ENCODE peak calls at places on chromosomes 11 and 22, in seven cellular contexts. One of them, this sample, is unnamed.

GRCh38 chr11:111460752-111461305 is 51.4 kb downstream of the BTG4 start:
- DNase-seq in suprapubic skin: no peak
- DNase-seq in erythroblast: no peak
- DNase-seq in thyroid gland: no peak
- DNase-seq in stomach: no peak
- DNase-seq in Peyer's patch: no peak
- DNase-seq in heart left ventricle: no peak
- DNase-seq in this sample: no peak

GRCh38 chr11:59668188-59668949 is 468 bp downstream of the PATL1 start:
- DNase-seq in heart left ventricle: peak; percentile 71
- DNase-seq in suprapubic skin: peak; percentile 88
- DNase-seq in Peyer's patch: no peak
- DNase-seq in stomach: peak; percentile 31
- DNase-seq in erythroblast: peak; percentile 84
- DNase-seq in thyroid gland: peak; percentile 30
- DNase-seq in this sample: peak; percentile 30

GRCh38 chr11:72085836-72086475 is 5.3 kb downstream of the LRRC51 start:
- DNase-seq in stomach: no peak
- DNase-seq in erythroblast: no peak
- DNase-seq in Peyer's patch: no peak
- DNase-seq in thyroid gland: no peak
- DNase-seq in suprapubic skin: no peak
- DNase-seq in heart left ventricle: no peak
- DNase-seq in this sample: no peak

GRCh38 chr22:36149464-36149863 is 11.1 kb downstream of the APOL3 start:
- DNase-seq in heart left ventricle: no peak
- DNase-seq in stomach: no peak
- DNase-seq in thyroid gland: no peak
- DNase-seq in Peyer's patch: no peak
- DNase-seq in erythroblast: peak; percentile 64
- DNase-seq in suprapubic skin: no peak
- DNase-seq in this sample: no peak

GRCh38 chr11:111408789-111409727 is 30.0 kb upstream of the POU2AF1 start:
- DNase-seq in thyroid gland: no peak
- DNase-seq in stomach: no peak
- DNase-seq in suprapubic skin: no peak
- DNase-seq in Peyer's patch: no peak
- DNase-seq in heart left ventricle: no peak
- DNase-seq in erythroblast: no peak
- DNase-seq in this sample: no peak

GRCh38 chr11:9850224-9850895 is 186.5 kb downstream of the SWAP70 start:
- DNase-seq in heart left ventricle: no peak
- DNase-seq in thyroid gland: no peak
- DNase-seq in erythroblast: no peak
- DNase-seq in stomach: no peak
- DNase-seq in Peyer's patch: no peak
- DNase-seq in suprapubic skin: no peak
- DNase-seq in this sample: no peak

GRCh38 chr22:46663001-46663400 is 42.8 kb downstream of the GRAMD4 start:
- DNase-seq in thyroid gland: no peak
- DNase-seq in suprapubic skin: no peak
- DNase-seq in erythroblast: no peak
- DNase-seq in stomach: no peak
- DNase-seq in Peyer's patch: no peak
- DNase-seq in heart left ventricle: no peak
- DNase-seq in this sample: no peak

GRCh38 chr11:91219501-91219900 is 996.7 kb upstream of the CHORDC1 start:
- DNase-seq in suprapubic skin: no peak
- DNase-seq in stomach: no peak
- DNase-seq in thyroid gland: no peak
- DNase-seq in erythroblast: no peak
- DNase-seq in Peyer's patch: no peak
- DNase-seq in heart left ventricle: no peak
- DNase-seq in this sample: no peak

GRCh38 chr11:6124245-6124644 is 16.8 kb downstream of the OR56B4 start:
- DNase-seq in stomach: no peak
- DNase-seq in Peyer's patch: no peak
- DNase-seq in thyroid gland: no peak
- DNase-seq in suprapubic skin: no peak
- DNase-seq in erythroblast: no peak
- DNase-seq in heart left ventricle: no peak
- DNase-seq in this sample: no peak

GRCh38 chr11:36455658-36456111 is 54.4 kb downstream of the TRAF6 start:
- DNase-seq in erythroblast: no peak
- DNase-seq in stomach: peak; percentile 36
- DNase-seq in heart left ventricle: peak; percentile 92
- DNase-seq in suprapubic skin: peak; percentile 85
- DNase-seq in Peyer's patch: no peak
- DNase-seq in thyroid gland: peak; percentile 22
- DNase-seq in this sample: peak; percentile 81

GRCh38 chr11:63099555-63099954 is 44.5 kb downstream of the SLC22A24 start:
- DNase-seq in thyroid gland: no peak
- DNase-seq in erythroblast: peak; percentile 3
- DNase-seq in Peyer's patch: no peak
- DNase-seq in stomach: no peak
- DNase-seq in heart left ventricle: no peak
- DNase-seq in suprapubic skin: no peak
- DNase-seq in this sample: no peak

GRCh38 chr11:110174645-110175310 is 81.6 kb downstream of the ZC3H12C start:
- DNase-seq in suprapubic skin: no peak
- DNase-seq in heart left ventricle: no peak
- DNase-seq in erythroblast: no peak
- DNase-seq in stomach: no peak
- DNase-seq in thyroid gland: peak; percentile 70
- DNase-seq in Peyer's patch: no peak
- DNase-seq in this sample: no peak

GRCh38 chr22:20127869-20128618 is 3.6 kb upstream of the ZDHHC8 start:
- DNase-seq in thyroid gland: no peak
- DNase-seq in erythroblast: no peak
- DNase-seq in Peyer's patch: no peak
- DNase-seq in suprapubic skin: no peak
- DNase-seq in heart left ventricle: no peak
- DNase-seq in stomach: no peak
- DNase-seq in this sample: no peak

GRCh38 chr22:20126284-20127029 is 5.1 kb upstream of the ZDHHC8 start:
- DNase-seq in heart left ventricle: no peak
- DNase-seq in erythroblast: no peak
- DNase-seq in Peyer's patch: no peak
- DNase-seq in suprapubic skin: no peak
- DNase-seq in thyroid gland: no peak
- DNase-seq in stomach: no peak
- DNase-seq in this sample: no peak

GRCh38 chr22:20128902-20129746 is 2.5 kb upstream of the ZDHHC8 start:
- DNase-seq in heart left ventricle: no peak
- DNase-seq in stomach: peak; percentile 37
- DNase-seq in Peyer's patch: no peak
- DNase-seq in thyroid gland: peak; percentile 27
- DNase-seq in erythroblast: peak; percentile 57
- DNase-seq in suprapubic skin: no peak
- DNase-seq in this sample: no peak

GRCh38 chr22:20128619-20128901 is 3.0 kb upstream of the ZDHHC8 start:
- DNase-seq in suprapubic skin: no peak
- DNase-seq in stomach: no peak
- DNase-seq in heart left ventricle: no peak
- DNase-seq in erythroblast: no peak
- DNase-seq in Peyer's patch: no peak
- DNase-seq in thyroid gland: no peak
- DNase-seq in this sample: no peak

GRCh38 chr22:20127318-20127868 is 4.2 kb upstream of the ZDHHC8 start:
- DNase-seq in heart left ventricle: no peak
- DNase-seq in stomach: no peak
- DNase-seq in suprapubic skin: no peak
- DNase-seq in thyroid gland: no peak
- DNase-seq in erythroblast: no peak
- DNase-seq in Peyer's patch: no peak
- DNase-seq in this sample: no peak
- TF ChIP-seq POLR2A in heart left ventricle: no peak
- TF ChIP-seq POLR2A in stomach: no peak
- TF ChIP-seq POLR2A in suprapubic skin: no peak
- TF ChIP-seq POLR2A in thyroid gland: no peak
- TF ChIP-seq POLR2A in erythroblast: no peak
- TF ChIP-seq POLR2A in Peyer's patch: no peak
- TF ChIP-seq POLR2A in this sample: no peak

DNA sequence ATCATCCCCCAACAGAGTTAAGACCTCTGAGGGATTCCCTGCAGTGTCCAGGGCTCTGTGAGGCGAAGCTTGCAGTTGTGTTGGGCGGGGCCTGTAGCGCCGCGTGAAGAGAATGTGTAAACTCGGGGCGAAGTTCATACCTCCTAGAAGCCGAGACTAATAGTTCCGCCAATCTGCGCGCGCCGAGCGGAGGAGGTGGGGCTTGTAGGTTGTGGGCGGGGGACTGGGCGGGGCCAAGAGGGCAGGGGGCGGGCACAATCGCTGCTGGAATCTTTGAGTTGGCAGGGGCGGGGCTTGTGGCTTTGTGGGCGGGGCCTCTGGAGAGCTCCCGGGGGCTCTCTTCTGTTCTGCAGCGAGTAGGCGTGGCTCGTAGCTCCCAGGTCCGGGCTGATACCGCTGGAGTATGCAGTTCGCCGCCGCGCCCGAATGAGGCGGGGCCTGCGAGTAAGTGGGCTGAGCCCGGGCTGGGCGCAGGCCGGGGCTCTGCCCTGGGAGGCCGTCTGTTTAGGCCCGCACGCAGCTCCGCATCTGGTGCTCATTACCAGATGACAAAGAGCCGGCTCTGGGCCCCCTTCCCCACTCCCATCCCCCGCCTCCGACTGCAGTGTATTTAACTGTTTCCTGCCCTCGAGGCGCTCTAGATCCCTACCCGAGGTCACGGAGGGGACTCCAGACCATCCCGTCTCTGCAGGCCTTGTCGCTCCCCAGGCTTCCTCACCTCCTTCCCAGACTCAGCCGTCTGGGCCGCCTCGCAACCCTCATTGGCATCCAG is 4.1 kb downstream of the CD248 start:
- DNase-seq in suprapubic skin: peak; percentile 99
- DNase-seq in heart left ventricle: peak; percentile 99
- DNase-seq in thyroid gland: peak; percentile 94
- DNase-seq in stomach: peak; percentile 99
- DNase-seq in Peyer's patch: peak; percentile 100
- DNase-seq in erythroblast: peak; percentile 99
- DNase-seq in this sample: peak; percentile 99
- TF ChIP-seq POLR2A in suprapubic skin: no peak
- TF ChIP-seq POLR2A in heart left ventricle: no peak
- TF ChIP-seq POLR2A in thyroid gland: no peak
- TF ChIP-seq POLR2A in stomach: no peak
- TF ChIP-seq POLR2A in Peyer's patch: no peak
- TF ChIP-seq POLR2A in erythroblast: no peak
- TF ChIP-seq POLR2A in this sample: peak; percentile 37

DNA sequence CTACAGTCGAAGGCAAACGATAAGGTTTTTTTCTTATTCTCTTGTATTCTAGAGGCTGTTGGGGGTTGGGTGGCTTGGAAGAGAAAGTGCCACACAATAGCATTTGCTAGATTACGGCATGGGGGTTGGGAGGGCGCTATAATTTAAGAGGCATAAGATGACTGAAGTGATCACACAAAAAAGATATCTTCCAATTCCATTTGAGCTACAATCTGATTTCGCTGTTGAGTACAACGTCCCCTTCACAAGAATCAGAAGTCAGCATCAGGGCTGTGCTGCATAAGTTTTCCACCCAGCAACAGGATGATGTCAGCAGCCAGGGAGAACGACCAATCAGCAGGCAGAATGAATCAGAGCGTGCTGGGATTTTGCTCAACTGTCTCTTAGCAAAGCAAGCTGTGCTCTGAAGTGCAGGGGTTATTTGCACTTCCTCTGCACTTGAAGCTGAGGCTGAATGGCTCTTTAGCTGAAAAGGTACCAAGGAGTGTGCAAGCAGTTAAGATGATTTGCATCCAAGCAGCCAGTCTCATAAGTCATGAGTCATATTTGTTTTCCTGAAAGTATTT is 23.2 kb upstream of the SESN3 start:
- DNase-seq in thyroid gland: peak; percentile 88
- DNase-seq in Peyer's patch: peak; percentile 66
- DNase-seq in stomach: peak; percentile 73
- DNase-seq in heart left ventricle: peak; percentile 83
- DNase-seq in suprapubic skin: peak; percentile 82
- DNase-seq in erythroblast: peak; percentile 78
- DNase-seq in this sample: peak; percentile 71
- TF ChIP-seq POLR2A in thyroid gland: no peak
- TF ChIP-seq POLR2A in Peyer's patch: no peak
- TF ChIP-seq POLR2A in stomach: no peak
- TF ChIP-seq POLR2A in heart left ventricle: no peak
- TF ChIP-seq POLR2A in suprapubic skin: no peak
- TF ChIP-seq POLR2A in erythroblast: no peak
- TF ChIP-seq POLR2A in this sample: no peak

GRCh38 chr11:1557168-1557884 is 14.7 kb downstream of the DUSP8 start:
- DNase-seq in heart left ventricle: no peak
- DNase-seq in thyroid gland: no peak
- DNase-seq in Peyer's patch: no peak
- DNase-seq in erythroblast: no peak
- DNase-seq in stomach: no peak
- DNase-seq in suprapubic skin: peak; percentile 48
- DNase-seq in this sample: no peak

GRCh38 chr11:1556278-1557167 is 15.5 kb downstream of the DUSP8 start:
- DNase-seq in heart left ventricle: peak; percentile 10
- DNase-seq in stomach: no peak
- DNase-seq in Peyer's patch: peak; percentile 31
- DNase-seq in thyroid gland: no peak
- DNase-seq in suprapubic skin: peak; percentile 38
- DNase-seq in erythroblast: no peak
- DNase-seq in this sample: no peak

GRCh38 chr11:1554981-1555712 is 16.9 kb downstream of the DUSP8 start:
- DNase-seq in heart left ventricle: peak; percentile 28
- DNase-seq in stomach: no peak
- DNase-seq in Peyer's patch: no peak
- DNase-seq in thyroid gland: no peak
- DNase-seq in erythroblast: no peak
- DNase-seq in suprapubic skin: peak; percentile 57
- DNase-seq in this sample: no peak

GRCh38 chr11:1555713-1556153 is 16.3 kb downstream of the DUSP8 start:
- DNase-seq in heart left ventricle: peak; percentile 18
- DNase-seq in stomach: no peak
- DNase-seq in Peyer's patch: no peak
- DNase-seq in suprapubic skin: peak; percentile 49
- DNase-seq in erythroblast: no peak
- DNase-seq in thyroid gland: no peak
- DNase-seq in this sample: no peak

DNA sequence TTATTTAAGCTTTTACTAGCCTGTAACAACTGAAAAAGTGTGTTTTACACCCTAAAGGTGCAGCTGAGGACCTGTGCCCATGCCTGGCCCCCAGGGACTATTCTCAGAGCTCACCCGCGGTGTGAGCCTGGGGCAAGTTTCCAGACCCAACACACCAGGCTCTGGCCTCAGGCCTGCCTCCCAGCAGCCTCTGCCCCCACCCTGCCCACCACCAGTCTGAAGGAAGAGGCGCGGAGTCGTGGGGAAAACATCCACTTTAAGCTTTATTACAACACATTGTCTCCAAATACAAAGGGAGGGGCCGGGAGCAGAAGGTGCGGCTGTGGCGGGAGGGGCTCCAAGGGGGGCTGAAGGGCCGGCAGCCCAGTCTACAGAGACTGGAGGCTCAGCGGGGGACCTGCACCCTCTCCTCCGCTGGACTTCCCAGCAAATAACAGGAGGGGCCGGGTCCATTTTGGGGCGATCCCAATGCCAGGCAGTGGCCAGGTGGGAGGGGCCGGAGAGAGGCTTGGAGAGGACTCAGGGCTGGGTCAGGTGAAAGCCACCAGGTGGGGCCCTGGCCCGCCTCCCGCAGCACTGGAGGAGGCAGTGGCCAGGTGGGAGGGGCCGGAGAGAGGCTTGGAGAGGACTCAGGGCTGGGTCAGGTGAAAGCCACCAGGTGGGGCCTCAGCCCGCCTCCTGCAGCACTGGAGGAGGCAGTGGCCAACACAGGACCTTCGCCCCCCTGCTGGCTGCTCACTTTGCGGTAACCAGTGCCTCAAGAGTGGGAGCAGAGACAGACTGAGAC is 18.1 kb downstream of the DUSP8 start:
- DNase-seq in Peyer's patch: peak; percentile 87
- DNase-seq in stomach: peak; percentile 94
- DNase-seq in thyroid gland: peak; percentile 95
- DNase-seq in erythroblast: no peak
- DNase-seq in heart left ventricle: peak; percentile 22
- DNase-seq in suprapubic skin: no peak
- DNase-seq in this sample: no peak
- TF ChIP-seq POLR2A in Peyer's patch: no peak
- TF ChIP-seq POLR2A in stomach: no peak
- TF ChIP-seq POLR2A in thyroid gland: no peak
- TF ChIP-seq POLR2A in erythroblast: no peak
- TF ChIP-seq POLR2A in heart left ventricle: no peak
- TF ChIP-seq POLR2A in suprapubic skin: no peak
- TF ChIP-seq POLR2A in this sample: no peak